ENCODE peak calls at places on chromosomes 1 and 21, in four cellular contexts. R is GM12864, H is NCI-H1105, D is upper lobe of right lung. O is an unnamed sample.
A peak's percentile ranks its signal among the peaks of the same experiment; 100 is the strongest.

GRCh38 chr1:33301273-33301984 is 19.5 kb downstream of the A3GALT2 start:
- DNase-seq in H (no peak), D (peak; percentile 6), R (no peak), O (no peak)

GRCh38 chr1:27137022-27137542 is 17.8 kb downstream of the SLC9A1 start:
- DNase-seq in D (peak; percentile 86), H (no peak), R (no peak), O (peak; percentile 81)

GRCh38 chr1:7258622-7259135 is 473.4 kb downstream of the CAMTA1 start:
- DNase-seq in H (no peak), R (no peak), D (no peak), O (no peak)

GRCh38 chr1:1788646-1789431 is 10.6 kb upstream of the NADK start:
- DNase-seq in H (no peak), R (no peak), D (no peak), O (no peak)

GRCh38 chr1:19559641-19560040 is 74.3 kb upstream of the CAPZB start:
- DNase-seq in H (no peak), R (no peak), D (no peak), O (no peak)

GRCh38 chr1:169878498-169878897 is 15.2 kb downstream of the SCYL3 start:
- DNase-seq in H (no peak), R (no peak), D (no peak), O (no peak)

GRCh38 chr1:15526021-15526489 is 593 bp upstream of the DNAJC16 start:
- DNase-seq in R (no peak), D (no peak), H (no peak), O (no peak)

GRCh38 chr21:16058896-16059295 is 329.1 kb downstream of the USP25 start:
- DNase-seq in R (no peak), D (no peak), H (no peak), O (no peak)

GRCh38 chr1:228813006-228813405 is 77.7 kb downstream of the RHOU start:
- DNase-seq in H (no peak), D (no peak), R (no peak), O (no peak)

GRCh38 chr1:46333300-46334029 is 7.1 kb upstream of the NSUN4 start:
- DNase-seq in H (no peak), D (peak; percentile 19), R (peak; percentile 84), O (no peak)

GRCh38 chr21:20971296-20971921 is 26.8 kb upstream of the NCAM2 start:
- DNase-seq in H (peak; percentile 41), R (no peak), D (no peak), O (no peak)

GRCh38 chr1:220370041-220370700 is 97.9 kb upstream of the RAB3GAP2 start:
- DNase-seq in H (no peak), D (no peak), R (no peak), O (no peak)

GRCh38 chr1:24551910-24552571 is 3.8 kb upstream of the NCMAP start:
- DNase-seq in D (peak; percentile 44), R (no peak), H (no peak), O (no peak)